ENCODE peak calls at places on chromosomes 11 and 22, in five cellular contexts. Q is activated CD4-positive, alpha-beta memory T cell treated with anti-CD3 and anti-CD28 coated beads, Interleukin-2, amount 10 ng/mL, durations not matched to agents 7 days and 5 days; A is KG1; K is osteoblast; J is Daoy. N is an unnamed sample.

GRCh38 chr22:20959578-20960461 is 7.2 kb upstream of the AIFM3 start:
- DNase-seq in K (no peak), A (no peak), J (no peak), Q (no peak), N (no peak)

GRCh38 chr22:37678372-37678771 is 2.9 kb downstream of the LGALS1 start:
- DNase-seq in J (no peak), Q (no peak), K (no peak), A (no peak), N (no peak)

GRCh38 chr11:106961048-106961447 is 57.2 kb downstream of the GUCY1A2 start:
- DNase-seq in A (no peak), Q (no peak), K (peak), J (no peak), N (no peak)

GRCh38 chr11:6576471-6577373 is 26.7 kb downstream of the RRP8 start:
- DNase-seq in A (no peak), Q (no peak), K (no peak), J (peak), N (peak)

GRCh38 chr11:16792426-16792825 is 54.0 kb downstream of the C11orf58 start:
- DNase-seq in Q (no peak), K (peak), A (no peak), J (peak), N (peak)

GRCh38 chr11:47453365-47453764 is 4.4 kb upstream of the RAPSN start:
- DNase-seq in J (no peak), A (no peak), Q (no peak), K (no peak), N (no peak)

GRCh38 chr22:50544746-50545253 is 899 bp upstream of the KLHDC7B start:
- DNase-seq in Q (peak), J (peak), A (no peak), K (peak), N (peak)

GRCh38 chr22:42273855-42274451 is 3.5 kb upstream of the TCF20 start:
- DNase-seq in Q (no peak), K (peak), A (no peak), J (no peak), N (no peak)

GRCh38 chr11:83272627-83273026 is 13.5 kb downstream of the CCDC90B start:
- DNase-seq in A (no peak), K (no peak), J (peak), Q (no peak), N (no peak)

GRCh38 chr11:4459470-4459869 is 10.4 kb downstream of the OR52K2 start:
- DNase-seq in A (no peak), K (no peak), Q (no peak), J (no peak), N (no peak)

GRCh38 chr11:58770166-58770565 is 38.4 kb upstream of the GLYAT start:
- DNase-seq in K (no peak), J (no peak), Q (no peak), A (no peak), N (no peak)

GRCh38 chr11:100863080-100863581 is 176.0 kb downstream of the ARHGAP42 start:
- DNase-seq in J (peak), A (peak), Q (no peak), K (peak), N (no peak)

GRCh38 chr22:29146101-29146560 is 59.6 kb upstream of the EMID1 start:
- DNase-seq in Q (no peak), K (peak), J (no peak), A (no peak), N (no peak)

GRCh38 chr22:39518996-39519680 is 1.2 kb upstream of the ATF4 start:
- DNase-seq in Q (no peak), J (peak), A (no peak), K (peak), N (peak)

GRCh38 chr11:30210357-30210756 is 20.5 kb upstream of the FSHB start:
- DNase-seq in A (no peak), Q (no peak), K (no peak), J (no peak), N (no peak)

GRCh38 chr22:29152381-29153138 is 53.1 kb upstream of the EMID1 start:
- DNase-seq in J (no peak), K (no peak), A (no peak), Q (no peak), N (no peak)

GRCh38 chr22:46140989-46141928 is 9.1 kb upstream of the PPARA start:
- DNase-seq in Q (no peak), J (no peak), A (no peak), K (peak), N (no peak)

GRCh38 chr11:71490044-71490730 is 36.9 kb upstream of the KRTAP5-7 start:
- DNase-seq in A (no peak), K (no peak), J (no peak), Q (no peak), N (no peak)

GRCh38 chr22:50247748-50248147 is 2.9 kb upstream of the TUBGCP6 start:
- DNase-seq in A (no peak), K (peak), J (peak), Q (peak), N (no peak)

GRCh38 chr22:49623176-49623575 is 204.5 kb downstream of the BRD1 start:
- DNase-seq in J (no peak), Q (no peak), A (no peak), K (no peak), N (no peak)

GRCh38 chr22:17217179-17217578 is 2.1 kb downstream of the ADA2 start:
- DNase-seq in K (no peak), J (no peak), A (no peak), Q (peak), N (peak)

GRCh38 chr11:22433066-22433450 is 94.9 kb downstream of the SLC17A6 start:
- DNase-seq in Q (no peak), J (peak), K (no peak), A (no peak), N (no peak)

GRCh38 chr22:44884968-44885805 is 124.6 kb downstream of the PHF21B start:
- DNase-seq in Q (no peak), A (no peak), J (no peak), K (no peak), N (no peak)

GRCh38 chr22:31089101-31090100 is 8.3 kb downstream of the SMTN start:
- DNase-seq in K (peak), Q (peak), A (no peak), J (no peak), N (peak)